ENCODE peak calls at places on chromosomes 13 and 19, in five cellular contexts. J is nephron progenitor cell, T is pancreas, V is MV-4-11, R is transverse colon. A is an unnamed sample.

GRCh38 chr13:45108716-45109706 is 11.3 kb upstream of the GTF2F2 start:
- DNase-seq in J (peak; percentile 16), T (no peak), V (peak; percentile 71), R (peak; percentile 29), A (no peak)

GRCh38 chr19:14027856-14028450 is at the start of gene RLN3:
- DNase-seq in J (no peak), T (no peak), V (no peak), R (no peak), A (no peak)

GRCh38 chr13:95099541-95099940 is 201.7 kb downstream of the ABCC4 start:
- DNase-seq in J (no peak), T (no peak), V (no peak), R (no peak), A (no peak)

GRCh38 chr13:85737952-85738351 is 61.3 kb downstream of the SLITRK6 start:
- DNase-seq in J (no peak), T (no peak), V (no peak), R (no peak), A (no peak)

GRCh38 chr13:75749407-75749806 is 113.3 kb downstream of the LMO7 start:
- DNase-seq in J (peak; percentile 2), T (no peak), V (peak; percentile 76), R (no peak), A (no peak)

GRCh38 chr13:63381078-63381859 is 1965.6 kb upstream of the PCDH20 start:
- DNase-seq in J (no peak), T (no peak), V (peak; percentile 96), R (no peak), A (no peak)

GRCh38 chr13:109500146-109500773 is 286.1 kb downstream of the IRS2 start:
- DNase-seq in J (peak; percentile 38), T (no peak), V (no peak), R (no peak), A (no peak)

GRCh38 chr19:32232449-32232848 is 113.0 kb upstream of the ZNF507 start:
- DNase-seq in J (no peak), T (no peak), V (no peak), R (no peak), A (no peak)

GRCh38 chr19:48530770-48531169 is 19.1 kb upstream of the LMTK3 start:
- DNase-seq in J (no peak), T (no peak), V (no peak), R (no peak), A (no peak)

A was measured in right lobe of liver.